ENCODE peak calls at places on chromosome 16, in nine cellular contexts. One of them, this sample, is unnamed.

GRCh38 chr16:66511615-66512500 is 38.1 kb downstream of the TK2 start:
- DNase-seq in esophagus squamous epithelium: no peak
- DNase-seq in GM12878: no peak
- DNase-seq in uterus: peak
- DNase-seq in A549: peak
- DNase-seq in right lobe of liver: no peak
- DNase-seq in thyroid gland: no peak
- DNase-seq in prostate gland: peak
- DNase-seq in testis: no peak
- DNase-seq in this sample: peak

GRCh38 chr16:20904507-20905079 is 4.0 kb downstream of the LYRM1 start:
- DNase-seq in right lobe of liver: no peak
- DNase-seq in uterus: no peak
- DNase-seq in A549: no peak
- DNase-seq in thyroid gland: no peak
- DNase-seq in GM12878: peak
- DNase-seq in esophagus squamous epithelium: no peak
- DNase-seq in prostate gland: peak
- DNase-seq in testis: no peak
- DNase-seq in this sample: no peak

GRCh38 chr16:66309-67182 is 5.9 kb downstream of the RHBDF1 start:
- DNase-seq in esophagus squamous epithelium: no peak
- DNase-seq in A549: no peak
- DNase-seq in GM12878: no peak
- DNase-seq in uterus: no peak
- DNase-seq in testis: no peak
- DNase-seq in right lobe of liver: no peak
- DNase-seq in thyroid gland: no peak
- DNase-seq in prostate gland: no peak
- DNase-seq in this sample: no peak

GRCh38 chr16:10256855-10257641 is 74.8 kb upstream of the GRIN2A start:
- DNase-seq in esophagus squamous epithelium: no peak
- DNase-seq in thyroid gland: peak
- DNase-seq in prostate gland: no peak
- DNase-seq in uterus: peak
- DNase-seq in testis: peak
- DNase-seq in right lobe of liver: peak
- DNase-seq in GM12878: peak
- DNase-seq in A549: peak
- DNase-seq in this sample: no peak

GRCh38 chr16:20866161-20866772 is 33.9 kb downstream of the DCUN1D3 start:
- DNase-seq in A549: peak
- DNase-seq in GM12878: no peak
- DNase-seq in thyroid gland: no peak
- DNase-seq in prostate gland: no peak
- DNase-seq in esophagus squamous epithelium: no peak
- DNase-seq in right lobe of liver: no peak
- DNase-seq in uterus: no peak
- DNase-seq in testis: no peak
- DNase-seq in this sample: peak

GRCh38 chr16:86692476-86692875 is 114.1 kb downstream of the FOXL1 start:
- DNase-seq in esophagus squamous epithelium: no peak
- DNase-seq in GM12878: no peak
- DNase-seq in A549: no peak
- DNase-seq in right lobe of liver: no peak
- DNase-seq in prostate gland: no peak
- DNase-seq in testis: no peak
- DNase-seq in uterus: no peak
- DNase-seq in thyroid gland: no peak
- DNase-seq in this sample: no peak

GRCh38 chr16:11233727-11234376 is 22.2 kb downstream of the SOCS1 start:
- DNase-seq in thyroid gland: no peak
- DNase-seq in prostate gland: no peak
- DNase-seq in A549: no peak
- DNase-seq in uterus: no peak
- DNase-seq in testis: no peak
- DNase-seq in GM12878: no peak
- DNase-seq in esophagus squamous epithelium: no peak
- DNase-seq in right lobe of liver: no peak
- DNase-seq in this sample: no peak

GRCh38 chr16:2774161-2774891 is 2.8 kb downstream of the ELOB start:
- DNase-seq in A549: no peak
- DNase-seq in testis: no peak
- DNase-seq in thyroid gland: no peak
- DNase-seq in prostate gland: no peak
- DNase-seq in esophagus squamous epithelium: no peak
- DNase-seq in uterus: no peak
- DNase-seq in right lobe of liver: no peak
- DNase-seq in GM12878: no peak
- DNase-seq in this sample: no peak

GRCh38 chr16:9151597-9151996 is 60.2 kb downstream of the HAPSTR1 start:
- DNase-seq in esophagus squamous epithelium: no peak
- DNase-seq in GM12878: no peak
- DNase-seq in testis: no peak
- DNase-seq in right lobe of liver: no peak
- DNase-seq in thyroid gland: no peak
- DNase-seq in prostate gland: no peak
- DNase-seq in A549: no peak
- DNase-seq in uterus: no peak
- DNase-seq in this sample: no peak

GRCh38 chr16:85986931-85987749 is 88.2 kb downstream of the IRF8 start:
- DNase-seq in uterus: no peak
- DNase-seq in A549: no peak
- DNase-seq in right lobe of liver: peak
- DNase-seq in prostate gland: no peak
- DNase-seq in thyroid gland: no peak
- DNase-seq in testis: peak
- DNase-seq in GM12878: no peak
- DNase-seq in esophagus squamous epithelium: no peak
- DNase-seq in this sample: no peak

GRCh38 chr16:7921360-7921759 is 588.7 kb downstream of the RBFOX1 start:
- DNase-seq in A549: no peak
- DNase-seq in uterus: no peak
- DNase-seq in GM12878: no peak
- DNase-seq in thyroid gland: no peak
- DNase-seq in testis: no peak
- DNase-seq in right lobe of liver: no peak
- DNase-seq in prostate gland: no peak
- DNase-seq in esophagus squamous epithelium: no peak
- DNase-seq in this sample: no peak
- TF ChIP-seq CTCF in A549: no peak
- TF ChIP-seq CTCF in uterus: no peak
- TF ChIP-seq CTCF in GM12878: no peak
- TF ChIP-seq CTCF in thyroid gland: no peak
- TF ChIP-seq CTCF in testis: no peak
- TF ChIP-seq CTCF in right lobe of liver: no peak
- TF ChIP-seq CTCF in prostate gland: no peak
- TF ChIP-seq CTCF in esophagus squamous epithelium: peak
- TF ChIP-seq CTCF in this sample: no peak

GRCh38 chr16:27425961-27426360 is 24.0 kb downstream of the IL21R start:
- DNase-seq in esophagus squamous epithelium: no peak
- DNase-seq in GM12878: no peak
- DNase-seq in A549: no peak
- DNase-seq in prostate gland: no peak
- DNase-seq in thyroid gland: no peak
- DNase-seq in uterus: no peak
- DNase-seq in testis: no peak
- DNase-seq in right lobe of liver: no peak
- DNase-seq in this sample: no peak

GRCh38 chr16:27424772-27425498 is 23.0 kb downstream of the IL21R start:
- DNase-seq in prostate gland: no peak
- DNase-seq in testis: peak
- DNase-seq in thyroid gland: no peak
- DNase-seq in right lobe of liver: no peak
- DNase-seq in GM12878: no peak
- DNase-seq in esophagus squamous epithelium: no peak
- DNase-seq in A549: no peak
- DNase-seq in uterus: no peak
- DNase-seq in this sample: peak

GRCh38 chr16:27428035-27428785 is 26.2 kb downstream of the IL21R start:
- DNase-seq in GM12878: no peak
- DNase-seq in esophagus squamous epithelium: no peak
- DNase-seq in uterus: no peak
- DNase-seq in thyroid gland: no peak
- DNase-seq in A549: no peak
- DNase-seq in prostate gland: no peak
- DNase-seq in testis: peak
- DNase-seq in right lobe of liver: no peak
- DNase-seq in this sample: peak

GRCh38 chr16:27427538-27427937 is 25.6 kb downstream of the IL21R start:
- DNase-seq in right lobe of liver: no peak
- DNase-seq in testis: peak
- DNase-seq in esophagus squamous epithelium: no peak
- DNase-seq in GM12878: no peak
- DNase-seq in uterus: no peak
- DNase-seq in prostate gland: no peak
- DNase-seq in A549: no peak
- DNase-seq in thyroid gland: no peak
- DNase-seq in this sample: peak

GRCh38 chr16:27426423-27427408 is 24.7 kb downstream of the IL21R start:
- DNase-seq in thyroid gland: peak
- DNase-seq in testis: no peak
- DNase-seq in prostate gland: no peak
- DNase-seq in uterus: no peak
- DNase-seq in esophagus squamous epithelium: no peak
- DNase-seq in right lobe of liver: no peak
- DNase-seq in A549: peak
- DNase-seq in GM12878: peak
- DNase-seq in this sample: peak
- H3K4me3 ChIP-seq in thyroid gland: no peak
- H3K4me3 ChIP-seq in testis: no peak
- H3K4me3 ChIP-seq in prostate gland: no peak
- H3K4me3 ChIP-seq in uterus: no peak
- H3K4me3 ChIP-seq in esophagus squamous epithelium: no peak
- H3K4me3 ChIP-seq in right lobe of liver: no peak
- H3K4me3 ChIP-seq in A549: no peak
- H3K4me3 ChIP-seq in GM12878: peak
- H3K4me3 ChIP-seq in this sample: no peak

DNA sequence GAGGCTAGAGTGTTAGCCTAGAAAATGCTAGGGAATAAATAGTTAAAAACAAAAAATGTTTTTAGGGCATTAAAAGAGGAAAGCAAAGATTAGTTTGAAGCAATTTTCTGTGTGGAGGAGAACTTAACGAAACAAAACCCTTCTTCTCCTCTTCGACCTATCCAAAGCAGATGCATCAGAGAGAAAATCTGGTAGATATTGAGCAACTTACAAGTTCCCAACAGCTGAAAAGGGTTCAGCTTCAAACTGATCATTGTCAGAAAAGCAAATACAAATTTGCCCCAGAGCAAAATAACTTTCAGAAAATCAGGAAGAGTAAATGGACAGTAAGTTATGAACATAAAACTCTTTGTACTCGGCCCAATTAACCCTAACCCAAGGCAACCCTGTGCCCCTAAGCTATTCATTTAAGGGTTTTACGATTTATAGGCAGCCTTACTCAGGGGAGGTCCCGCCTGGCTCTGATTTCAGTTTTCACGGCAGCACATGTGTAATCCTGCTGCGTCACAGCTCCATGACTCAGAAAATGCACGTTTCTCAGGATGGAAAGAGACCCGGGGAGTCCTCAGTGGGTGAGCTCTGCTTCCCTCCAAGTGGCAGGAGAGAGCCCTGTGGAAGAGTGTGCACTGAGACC is 405.7 kb upstream of the SALL1 start:
- DNase-seq in uterus: peak
- DNase-seq in thyroid gland: no peak
- DNase-seq in testis: no peak
- DNase-seq in GM12878: no peak
- DNase-seq in right lobe of liver: no peak
- DNase-seq in esophagus squamous epithelium: no peak
- DNase-seq in prostate gland: no peak
- DNase-seq in A549: peak
- DNase-seq in this sample: no peak
- TF ChIP-seq POLR2A in uterus: no peak
- TF ChIP-seq POLR2A in thyroid gland: no peak
- TF ChIP-seq POLR2A in testis: no peak
- TF ChIP-seq POLR2A in GM12878: no peak
- TF ChIP-seq POLR2A in right lobe of liver: no peak
- TF ChIP-seq POLR2A in esophagus squamous epithelium: no peak
- TF ChIP-seq POLR2A in prostate gland: no peak
- TF ChIP-seq POLR2A in A549: no peak
- TF ChIP-seq POLR2A in this sample: no peak

GRCh38 chr16:88505405-88506082 is 52.5 kb downstream of the ZFPM1 start:
- DNase-seq in right lobe of liver: peak
- DNase-seq in prostate gland: no peak
- DNase-seq in esophagus squamous epithelium: no peak
- DNase-seq in thyroid gland: peak
- DNase-seq in GM12878: no peak
- DNase-seq in uterus: peak
- DNase-seq in A549: peak
- DNase-seq in testis: peak
- DNase-seq in this sample: no peak
- TF ChIP-seq CTCF in right lobe of liver: peak
- TF ChIP-seq CTCF in prostate gland: peak
- TF ChIP-seq CTCF in esophagus squamous epithelium: peak
- TF ChIP-seq CTCF in thyroid gland: no peak
- TF ChIP-seq CTCF in GM12878: no peak
- TF ChIP-seq CTCF in uterus: peak
- TF ChIP-seq CTCF in A549: peak
- TF ChIP-seq CTCF in testis: peak
- TF ChIP-seq CTCF in this sample: no peak

DNA sequence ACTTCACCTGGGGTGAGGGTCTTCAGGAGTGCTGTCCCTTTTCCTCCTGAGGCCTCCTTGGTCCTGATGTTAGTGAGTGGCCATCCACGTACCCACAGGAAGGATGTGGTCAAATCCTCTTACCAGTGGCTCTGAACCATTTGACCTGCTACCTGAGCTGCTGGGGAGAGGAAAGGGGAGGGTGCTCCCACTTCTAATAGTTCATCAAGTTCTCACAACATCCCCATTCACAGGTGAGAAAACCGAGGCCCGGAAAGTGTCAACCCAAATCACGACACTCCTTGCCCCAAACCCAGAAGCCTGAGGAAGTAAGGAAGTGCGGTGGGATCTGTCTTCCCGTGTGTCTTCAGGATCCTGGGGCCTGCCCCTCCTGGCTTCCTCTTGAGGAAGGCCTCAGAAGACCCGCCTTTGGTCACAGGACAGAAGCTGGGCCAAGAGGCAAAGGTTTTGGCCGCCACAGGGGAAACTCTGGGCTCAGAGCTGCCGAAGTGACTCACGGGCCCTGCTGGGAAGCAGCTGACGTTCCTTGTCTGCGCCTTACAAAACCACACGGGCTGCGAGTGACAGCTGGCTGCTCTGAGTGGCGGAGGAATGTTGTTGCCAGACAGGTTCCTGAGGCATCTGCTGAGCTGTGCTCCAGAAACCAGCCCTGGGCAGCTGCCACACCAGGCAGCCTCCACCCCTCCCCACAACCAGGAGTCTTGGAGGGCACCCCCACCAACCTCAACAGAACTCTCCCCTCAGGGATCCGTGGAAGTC is 13.9 kb upstream of the KIFC3 start:
- DNase-seq in esophagus squamous epithelium: peak
- DNase-seq in testis: peak
- DNase-seq in uterus: peak
- DNase-seq in prostate gland: peak
- DNase-seq in GM12878: no peak
- DNase-seq in A549: peak
- DNase-seq in right lobe of liver: peak
- DNase-seq in thyroid gland: peak
- DNase-seq in this sample: peak
- H3K4me3 ChIP-seq in esophagus squamous epithelium: no peak
- H3K4me3 ChIP-seq in testis: no peak
- H3K4me3 ChIP-seq in uterus: no peak
- H3K4me3 ChIP-seq in prostate gland: no peak
- H3K4me3 ChIP-seq in GM12878: no peak
- H3K4me3 ChIP-seq in A549: no peak
- H3K4me3 ChIP-seq in right lobe of liver: no peak
- H3K4me3 ChIP-seq in thyroid gland: no peak
- H3K4me3 ChIP-seq in this sample: no peak

This sample was measured in lower leg skin.